ENCODE peak calls at places on chromosome 11, in ten cellular contexts. O, U, X, E, Z, K, P, S, D and A are unnamed samples.

GRCh38 chr11:27497284-27497866 is 9.2 kb downstream of the LIN7C start:
- DNase-seq in O (no peak), U (peak), X (no peak), E (no peak), Z (no peak), K (no peak), P (no peak), S (no peak), D (no peak), A (no peak)

GRCh38 chr11:60844870-60845221 is 2.9 kb downstream of the CCDC86 start:
- DNase-seq in O (no peak), U (peak), X (no peak), E (no peak), Z (no peak), K (no peak), P (no peak), S (no peak), D (no peak), A (peak)

GRCh38 chr11:122170815-122171475 is 54.9 kb upstream of the BLID start:
- DNase-seq in O (no peak), U (peak), X (no peak), E (no peak), Z (no peak), K (no peak), P (no peak), S (no peak), D (no peak), A (no peak)

GRCh38 chr11:78379039-78379670 is 38.5 kb downstream of the GAB2 start:
- DNase-seq in O (no peak), U (peak), X (no peak), E (no peak), Z (no peak), K (no peak), P (no peak), S (no peak), D (no peak), A (no peak)

GRCh38 chr11:832529-833113 is at the start of gene CD151:
- DNase-seq in O (no peak), U (peak), X (peak), E (no peak), Z (peak), K (no peak), P (peak), S (no peak), D (peak), A (no peak)

GRCh38 chr11:130775306-130776043 is 140.8 kb downstream of the SNX19 start:
- DNase-seq in O (no peak), U (peak), X (no peak), E (no peak), Z (no peak), K (no peak), P (no peak), S (no peak), D (no peak), A (no peak)

GRCh38 chr11:1449516-1450270 is 36.9 kb downstream of the MOB2 start:
- DNase-seq in O (no peak), U (no peak), X (no peak), E (no peak), Z (no peak), K (no peak), P (no peak), S (no peak), D (no peak), A (no peak)

GRCh38 chr11:134510171-134510570 is 98.1 kb upstream of the B3GAT1 start:
- DNase-seq in O (no peak), U (no peak), X (no peak), E (no peak), Z (no peak), K (no peak), P (no peak), S (no peak), D (no peak), A (no peak)

GRCh38 chr11:108766596-108767173 is 101.8 kb downstream of the DDX10 start:
- DNase-seq in O (no peak), U (peak), X (no peak), E (no peak), Z (no peak), K (no peak), P (no peak), S (no peak), D (no peak), A (no peak)

GRCh38 chr11:1010006-1010405 is 26.5 kb downstream of the MUC6 start:
- DNase-seq in O (no peak), U (no peak), X (no peak), E (no peak), Z (no peak), K (no peak), P (no peak), S (no peak), D (no peak), A (no peak)

GRCh38 chr11:119530503-119530902 is 107.5 kb upstream of the THY1 start:
- DNase-seq in O (no peak), U (no peak), X (no peak), E (no peak), Z (no peak), K (no peak), P (no peak), S (no peak), D (no peak), A (no peak)

GRCh38 chr11:113147249-113147648 is 167.1 kb upstream of the TTC12 start:
- DNase-seq in O (no peak), U (no peak), X (no peak), E (no peak), Z (peak), K (peak), P (no peak), S (no peak), D (no peak), A (no peak)

GRCh38 chr11:1270476-1270875 is 39.0 kb downstream of the TOLLIP start:
- DNase-seq in O (no peak), U (no peak), X (no peak), E (no peak), Z (no peak), K (no peak), P (no peak), S (no peak), D (no peak), A (no peak)

GRCh38 chr11:94909371-94909820 is 64.0 kb downstream of the CWC15 start:
- DNase-seq in O (no peak), U (peak), X (no peak), E (no peak), Z (no peak), K (no peak), P (no peak), S (no peak), D (no peak), A (no peak)

GRCh38 chr11:75656044-75656726 is 12.7 kb downstream of the MAP6 start:
- DNase-seq in O (no peak), U (peak), X (no peak), E (no peak), Z (no peak), K (no peak), P (no peak), S (no peak), D (no peak), A (no peak)

GRCh38 chr11:75031224-75031753 is 42.6 kb downstream of the NEU3 start:
- DNase-seq in O (no peak), U (peak), X (no peak), E (no peak), Z (peak), K (no peak), P (no peak), S (no peak), D (peak), A (no peak)

GRCh38 chr11:112856591-112856990 is 104.6 kb upstream of the NCAM1 start:
- DNase-seq in O (no peak), U (no peak), X (no peak), E (no peak), Z (no peak), K (no peak), P (no peak), S (no peak), D (no peak), A (no peak)

GRCh38 chr11:112481431-112481830 is 220.8 kb upstream of the PLET1 start:
- DNase-seq in O (no peak), U (no peak), X (no peak), E (no peak), Z (no peak), K (no peak), P (no peak), S (no peak), D (no peak), A (no peak)

GRCh38 chr11:35077709-35078695 is 61.0 kb upstream of the CD44 start:
- DNase-seq in O (peak), U (peak), X (no peak), E (no peak), Z (no peak), K (no peak), P (no peak), S (no peak), D (peak), A (no peak)

GRCh38 chr11:75262961-75263852 is 22.6 kb downstream of the TPBGL start:
- DNase-seq in O (no peak), U (no peak), X (peak), E (no peak), Z (no peak), K (no peak), P (no peak), S (no peak), D (no peak), A (no peak)

GRCh38 chr11:105598371-105598770 is 11.5 kb upstream of the GRIA4 start:
- DNase-seq in O (no peak), U (no peak), X (no peak), E (no peak), Z (no peak), K (no peak), P (no peak), S (no peak), D (no peak), A (no peak)

GRCh38 chr11:14644396-14645246 is 1.0 kb downstream of the PDE3B start:
- DNase-seq in O (no peak), U (peak), X (peak), E (peak), Z (peak), K (peak), P (peak), S (no peak), D (peak), A (no peak)

GRCh38 chr11:63914896-63915681 is 1.9 kb downstream of the RCOR2 start:
- DNase-seq in O (no peak), U (no peak), X (no peak), E (no peak), Z (no peak), K (no peak), P (no peak), S (no peak), D (no peak), A (no peak)

GRCh38 chr11:61666684-61667297 is 13.4 kb upstream of the DAGLA start:
- DNase-seq in O (no peak), U (no peak), X (no peak), E (no peak), Z (peak), K (no peak), P (no peak), S (no peak), D (no peak), A (peak)

GRCh38 chr11:134483857-134484256 is 71.8 kb upstream of the B3GAT1 start:
- DNase-seq in O (no peak), U (no peak), X (no peak), E (no peak), Z (no peak), K (no peak), P (no peak), S (no peak), D (no peak), A (no peak)

GRCh38 chr11:12685229-12685628 is 11.0 kb downstream of the TEAD1 start:
- DNase-seq in O (no peak), U (no peak), X (no peak), E (no peak), Z (no peak), K (no peak), P (no peak), S (no peak), D (no peak), A (no peak)

GRCh38 chr11:44823920-44824704 is 97.3 kb downstream of the TSPAN18 start:
- DNase-seq in O (no peak), U (no peak), X (no peak), E (no peak), Z (peak), K (no peak), P (no peak), S (no peak), D (no peak), A (no peak)